ENCODE peak calls at places on chromosomes 4 and X, in nine cellular contexts. I is AG04449; Z is right lobe of liver; Q is fibroblast of pulmonary artery; J is kidney; O is AG04450; X is psoas muscle; K is CD8-positive, alpha-beta T cell; A is foreskin fibroblast. Y is an unnamed sample.

GRCh38 chr4:185179488-185179887 is 24.3 kb downstream of the CFAP97 start:
- DNase-seq in I (no peak), Z (no peak), Q (no peak), J (no peak), O (no peak), X (no peak), K (no peak), A (no peak), Y (no peak)

GRCh38 chr4:26058537-26058936 is 144.5 kb downstream of the SMIM20 start:
- DNase-seq in I (no peak), Z (no peak), Q (no peak), J (no peak), O (no peak), X (no peak), K (no peak), A (no peak), Y (no peak)

GRCh38 chr4:54032558-54033135 is 31.8 kb downstream of the CHIC2 start:
- DNase-seq in I (no peak), Z (no peak), Q (no peak), J (no peak), O (no peak), X (no peak), K (no peak), A (no peak), Y (no peak)

GRCh38 chr4:16226816-16227461 is 668 bp upstream of the TAPT1 start:
- DNase-seq in I (no peak), Z (peak), Q (no peak), J (peak), O (no peak), X (peak), K (peak), A (no peak), Y (no peak)

GRCh38 chrX:18883961-18884765 is 99.8 kb downstream of the PHKA2 start:
- DNase-seq in I (no peak), Z (no peak), Q (no peak), J (no peak), O (no peak), X (no peak), K (no peak), A (no peak), Y (no peak)

GRCh38 chr4:73822812-73823480 is 13.5 kb upstream of the CXCL6 start:
- DNase-seq in I (no peak), Z (no peak), Q (no peak), J (no peak), O (no peak), X (no peak), K (no peak), A (no peak), Y (no peak)

GRCh38 chr4:126807132-126807531 is 825.6 kb upstream of the INTU start:
- DNase-seq in I (no peak), Z (no peak), Q (no peak), J (no peak), O (no peak), X (no peak), K (no peak), A (peak), Y (no peak)

GRCh38 chrX:15160558-15160957 is 109.3 kb downstream of the ASB9 start:
- DNase-seq in I (no peak), Z (no peak), Q (no peak), J (no peak), O (no peak), X (no peak), K (no peak), A (no peak), Y (no peak)

GRCh38 chr4:105145913-105146285 is 777 bp upstream of the TET2 start:
- DNase-seq in I (no peak), Z (peak), Q (no peak), J (peak), O (no peak), X (no peak), K (peak), A (no peak), Y (no peak)

GRCh38 chr4:144575181-144575580 is 70.8 kb upstream of the HHIP start:
- DNase-seq in I (no peak), Z (no peak), Q (peak), J (no peak), O (no peak), X (no peak), K (no peak), A (no peak), Y (no peak)

GRCh38 chrX:20067709-20068315 is 48.9 kb downstream of the MAP7D2 start:
- DNase-seq in I (peak), Z (no peak), Q (peak), J (peak), O (peak), X (peak), K (no peak), A (peak), Y (peak)

GRCh38 chrX:100995469-100995868 is 26.0 kb downstream of the ARL13A start:
- DNase-seq in I (peak), Z (no peak), Q (peak), J (no peak), O (peak), X (no peak), K (no peak), A (peak), Y (peak)

GRCh38 chr4:143083811-143084472 is 100.8 kb upstream of the USP38 start:
- DNase-seq in I (no peak), Z (no peak), Q (peak), J (no peak), O (no peak), X (no peak), K (no peak), A (peak), Y (no peak)

GRCh38 chr4:133151301-133151680 is 2.2 kb downstream of the PCDH10 start:
- DNase-seq in I (no peak), Z (no peak), Q (peak), J (peak), O (no peak), X (no peak), K (no peak), A (no peak), Y (no peak)

GRCh38 chr4:41509411-41510008 is 28.4 kb upstream of the LIMCH1 start:
- DNase-seq in I (no peak), Z (no peak), Q (no peak), J (no peak), O (no peak), X (no peak), K (no peak), A (no peak), Y (no peak)

GRCh38 chr4:41504167-41504566 is 33.8 kb upstream of the LIMCH1 start:
- DNase-seq in I (no peak), Z (no peak), Q (no peak), J (no peak), O (no peak), X (no peak), K (no peak), A (no peak), Y (no peak)

GRCh38 chr4:41506071-41506470 is 31.9 kb upstream of the LIMCH1 start:
- DNase-seq in I (peak), Z (no peak), Q (peak), J (no peak), O (no peak), X (no peak), K (no peak), A (peak), Y (no peak)

GRCh38 chr4:41507292-41507933 is 30.5 kb upstream of the LIMCH1 start:
- DNase-seq in I (peak), Z (no peak), Q (peak), J (no peak), O (no peak), X (no peak), K (no peak), A (no peak), Y (no peak)

GRCh38 chr4:41505161-41505653 is 32.8 kb upstream of the LIMCH1 start:
- DNase-seq in I (no peak), Z (no peak), Q (peak), J (no peak), O (no peak), X (peak), K (no peak), A (peak), Y (no peak)
- TF ChIP-seq CTCF in I (no peak), Z (no peak), Q (no peak), J (no peak), O (no peak), X (no peak), K (no peak), A (no peak), Y (no peak)

DNA sequence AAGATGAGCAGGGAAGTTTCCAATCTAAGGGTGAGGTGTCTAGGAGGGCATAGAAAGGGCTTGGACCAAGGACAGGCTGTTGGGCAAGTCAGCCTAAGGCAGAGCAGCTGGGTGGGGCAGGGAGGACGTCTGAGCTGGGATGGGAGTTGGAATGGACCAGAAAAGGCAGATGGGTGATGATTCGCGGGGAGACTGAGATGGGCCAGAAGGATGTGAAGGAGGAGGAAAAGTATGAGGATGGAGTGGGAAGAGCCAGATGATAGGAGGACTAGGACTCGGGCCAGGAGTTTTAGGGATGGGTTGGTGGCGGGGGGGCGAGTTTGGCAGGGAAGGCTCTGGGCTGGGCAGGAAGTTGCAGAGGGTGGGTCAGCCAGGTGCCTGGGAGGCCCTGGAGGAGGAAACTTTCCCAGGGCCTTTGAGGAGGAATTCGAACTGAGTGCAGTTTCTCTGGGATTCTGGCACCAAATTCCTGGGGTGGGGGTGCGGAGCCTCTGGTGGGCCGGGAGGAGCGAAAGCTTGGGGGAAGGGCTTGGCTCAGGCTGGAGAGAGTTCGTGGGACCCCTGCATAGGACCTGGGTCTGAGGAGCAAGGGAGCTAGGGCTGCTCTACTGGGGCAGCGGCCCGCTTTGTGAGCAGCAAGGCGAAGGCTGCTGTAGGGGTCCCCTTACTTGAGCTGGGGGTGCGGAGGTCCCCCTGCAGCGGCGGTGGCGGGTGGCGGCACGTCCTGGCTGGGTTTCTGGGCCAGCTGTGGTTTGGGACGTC is 8.7 kb upstream of the TIMP1 start:
- DNase-seq in I (no peak), Z (no peak), Q (peak), J (peak), O (no peak), X (no peak), K (no peak), A (no peak), Y (no peak)
- H3K4me3 ChIP-seq in I (peak), Z (no peak), Q (peak), J (no peak), O (peak), X (peak), K (no peak), A (peak), Y (peak)

DNA sequence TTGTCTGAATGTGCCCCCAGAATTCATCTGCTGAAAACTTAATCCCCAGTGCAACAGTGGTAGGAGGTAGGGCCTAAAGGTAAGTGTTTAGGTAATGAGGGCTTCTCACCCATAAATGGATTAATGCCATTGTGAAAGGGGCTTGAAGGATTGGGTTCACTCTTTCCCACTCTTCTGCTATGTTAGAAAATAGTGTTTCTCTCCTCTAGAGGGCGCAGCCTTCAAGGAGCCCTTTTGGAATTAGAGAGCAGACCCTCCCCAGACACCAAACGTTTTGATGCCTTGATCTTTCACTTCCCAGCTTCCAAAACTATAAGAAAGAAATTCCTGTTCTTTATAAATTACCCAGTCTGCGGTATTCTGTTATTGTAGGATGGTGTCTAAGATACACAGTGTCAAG is 706.4 kb downstream of the SMARCA1 start:
- DNase-seq in I (no peak), Z (no peak), Q (no peak), J (no peak), O (no peak), X (no peak), K (no peak), A (no peak), Y (no peak)
- TF ChIP-seq CTCF in I (no peak), Z (peak), Q (no peak), J (peak), O (no peak), X (no peak), K (no peak), A (no peak), Y (no peak)

GRCh38 chrX:151397741-151398070 is 700 bp downstream of the VMA21 start:
- DNase-seq in I (no peak), Z (no peak), Q (peak), J (no peak), O (no peak), X (no peak), K (no peak), A (no peak), Y (no peak)

GRCh38 chrX:151402719-151403390 is 5.8 kb downstream of the VMA21 start:
- DNase-seq in I (no peak), Z (peak), Q (no peak), J (no peak), O (no peak), X (peak), K (no peak), A (no peak), Y (no peak)

GRCh38 chrX:151396042-151396826 is 772 bp upstream of the VMA21 start:
- DNase-seq in I (no peak), Z (no peak), Q (no peak), J (no peak), O (peak), X (peak), K (peak), A (peak), Y (peak)

GRCh38 chrX:151396827-151397740 is at the start of gene VMA21:
- DNase-seq in I (peak), Z (peak), Q (peak), J (peak), O (peak), X (peak), K (peak), A (peak), Y (no peak)

DNA sequence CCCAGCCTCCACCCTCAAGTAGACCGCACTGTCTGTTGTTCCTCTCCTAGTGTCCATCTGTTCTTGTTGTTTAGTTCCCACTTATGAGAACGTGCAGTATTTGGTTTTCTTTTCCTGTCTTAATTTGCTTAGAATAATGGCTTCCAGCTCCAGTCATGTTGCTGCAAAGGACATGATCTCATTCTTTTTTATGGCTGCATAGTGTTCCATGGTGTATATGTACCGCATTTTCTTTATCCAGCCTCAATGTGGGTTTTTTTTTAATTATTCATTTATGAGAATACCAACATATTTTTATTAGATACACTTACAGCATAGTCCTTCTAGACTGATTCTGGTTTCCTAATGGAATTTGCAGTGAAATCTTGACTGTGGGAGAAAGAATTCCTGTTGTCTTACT is 1.3 kb downstream of the VMA21 start:
- DNase-seq in I (no peak), Z (no peak), Q (no peak), J (no peak), O (no peak), X (no peak), K (no peak), A (no peak), Y (no peak)
- H3K4me3 ChIP-seq in I (peak), Z (no peak), Q (peak), J (no peak), O (peak), X (peak), K (peak), A (peak), Y (peak)

GRCh38 chr4:48779998-48780866 is at the start of gene FRYL:
- DNase-seq in I (peak), Z (peak), Q (peak), J (peak), O (peak), X (peak), K (peak), A (peak), Y (peak)
- TF ChIP-seq CTCF in I (no peak), Z (no peak), Q (no peak), J (no peak), O (no peak), X (no peak), K (no peak), A (no peak), Y (no peak)

GRCh38 chr4:176380352-176381157 is 60.8 kb downstream of the SPCS3 start:
- DNase-seq in I (no peak), Z (no peak), Q (no peak), J (no peak), O (no peak), X (no peak), K (no peak), A (no peak), Y (no peak)
- H3K4me3 ChIP-seq in I (no peak), Z (no peak), Q (no peak), J (peak), O (no peak), X (peak), K (no peak), A (no peak), Y (no peak)

GRCh38 chr4:83582289-83582756 is 46.4 kb downstream of the GPAT3 start:
- DNase-seq in I (no peak), Z (peak), Q (peak), J (no peak), O (no peak), X (peak), K (no peak), A (peak), Y (no peak)
- TF ChIP-seq CTCF in I (no peak), Z (no peak), Q (no peak), J (peak), O (no peak), X (peak), K (no peak), A (no peak), Y (no peak)